ENCODE peak calls at places on chromosome 17, in nine cellular contexts. D is HCT116, R is brain microvascular endothelial cell, P is cardiac fibroblast, Y is AG09319, O is choroid plexus epithelial cell, G is left ventricle myocardium inferior, Z is BJ, V is left lung. H is an unnamed sample.
A peak's percentile ranks its signal among the peaks of the same experiment; 100 is the strongest.

GRCh38 chr17:19359151-19359550 is 3.4 kb downstream of the B9D1 start:
- DNase-seq in D (no peak), R (no peak), P (no peak), Y (no peak), O (no peak), G (no peak), Z (no peak), V (peak; percentile 25), H (no peak)

GRCh38 chr17:9472094-9472493 is 103.5 kb downstream of the STX8 start:
- DNase-seq in D (no peak), R (no peak), P (no peak), Y (no peak), O (no peak), G (no peak), Z (no peak), V (no peak), H (no peak)

GRCh38 chr17:26774291-26775218 is 519.4 kb upstream of the WSB1 start:
- DNase-seq in D (no peak), R (no peak), P (no peak), Y (no peak), O (no peak), G (no peak), Z (no peak), V (no peak), H (no peak)

GRCh38 chr17:36544049-36544319 is 735 bp upstream of the GGNBP2 start:
- DNase-seq in D (no peak), R (peak; percentile 47), P (no peak), Y (no peak), O (no peak), G (peak; percentile 35), Z (peak; percentile 5), V (peak; percentile 63), H (peak; percentile 19)

GRCh38 chr17:37220609-37220953 is 155.2 kb upstream of the C17orf78 start:
- DNase-seq in D (peak; percentile 2), R (peak; percentile 47), P (peak; percentile 50), Y (no peak), O (peak; percentile 75), G (no peak), Z (no peak), V (no peak), H (no peak)

GRCh38 chr17:67458203-67458602 is 81.1 kb downstream of the PITPNC1 start:
- DNase-seq in D (no peak), R (no peak), P (no peak), Y (no peak), O (no peak), G (no peak), Z (no peak), V (no peak), H (no peak)

GRCh38 chr17:33049781-33050414 is 58.3 kb downstream of the SPACA3 start:
- DNase-seq in D (peak; percentile 31), R (peak; percentile 44), P (peak; percentile 58), Y (peak; percentile 15), O (peak; percentile 69), G (no peak), Z (no peak), V (no peak), H (no peak)

GRCh38 chr17:44387773-44388172 is 1.7 kb downstream of the ITGA2B start:
- DNase-seq in D (no peak), R (no peak), P (no peak), Y (no peak), O (no peak), G (no peak), Z (no peak), V (no peak), H (no peak)

GRCh38 chr17:62740066-62740465 is 68.0 kb downstream of the MARCHF10 start:
- DNase-seq in D (no peak), R (peak; percentile 9), P (no peak), Y (no peak), O (peak; percentile 85), G (no peak), Z (peak; percentile 41), V (no peak), H (no peak)

GRCh38 chr17:42101513-42102292 is 3.4 kb upstream of the ZNF385C start:
- DNase-seq in D (peak; percentile 61), R (peak; percentile 71), P (peak; percentile 79), Y (no peak), O (peak; percentile 77), G (peak; percentile 74), Z (no peak), V (peak; percentile 64), H (no peak)

GRCh38 chr17:19021622-19022083 is 17.1 kb upstream of the FAM83G start:
- DNase-seq in D (no peak), R (no peak), P (no peak), Y (no peak), O (no peak), G (no peak), Z (no peak), V (no peak), H (no peak)

GRCh38 chr17:18904482-18904881 is 46.6 kb downstream of the PRPSAP2 start:
- DNase-seq in D (no peak), R (no peak), P (no peak), Y (no peak), O (no peak), G (no peak), Z (no peak), V (no peak), H (no peak)

GRCh38 chr17:81064746-81065475 is 30.0 kb downstream of the BAIAP2 start:
- DNase-seq in D (no peak), R (peak; percentile 61), P (peak; percentile 77), Y (peak; percentile 27), O (peak; percentile 59), G (no peak), Z (no peak), V (peak; percentile 61), H (peak; percentile 99)

GRCh38 chr17:66393038-66393437 is 90.6 kb downstream of the PRKCA start:
- DNase-seq in D (no peak), R (no peak), P (no peak), Y (no peak), O (no peak), G (no peak), Z (no peak), V (no peak), H (no peak)

GRCh38 chr17:80297996-80298560 is 37.4 kb downstream of the RNF213 start:
- DNase-seq in D (no peak), R (no peak), P (no peak), Y (no peak), O (no peak), G (peak; percentile 7), Z (no peak), V (no peak), H (no peak)

GRCh38 chr17:27295945-27296344 is 2.0 kb downstream of the WSB1 start:
- DNase-seq in D (no peak), R (no peak), P (peak; percentile 26), Y (no peak), O (peak; percentile 51), G (no peak), Z (no peak), V (no peak), H (no peak)

GRCh38 chr17:9138161-9138717 is 116.9 kb downstream of the NTN1 start:
- DNase-seq in D (no peak), R (no peak), P (no peak), Y (no peak), O (no peak), G (peak; percentile 70), Z (no peak), V (no peak), H (no peak)

GRCh38 chr17:31738067-31738466 is 121.0 kb downstream of the COPRS start:
- DNase-seq in D (no peak), R (no peak), P (no peak), Y (no peak), O (no peak), G (no peak), Z (no peak), V (no peak), H (no peak)
- TF ChIP-seq CTCF in D (peak; percentile 36), R (no peak), P (no peak), Y (no peak), O (no peak), G (peak; percentile 22), Z (no peak), V (no peak), H (no peak)

DNA sequence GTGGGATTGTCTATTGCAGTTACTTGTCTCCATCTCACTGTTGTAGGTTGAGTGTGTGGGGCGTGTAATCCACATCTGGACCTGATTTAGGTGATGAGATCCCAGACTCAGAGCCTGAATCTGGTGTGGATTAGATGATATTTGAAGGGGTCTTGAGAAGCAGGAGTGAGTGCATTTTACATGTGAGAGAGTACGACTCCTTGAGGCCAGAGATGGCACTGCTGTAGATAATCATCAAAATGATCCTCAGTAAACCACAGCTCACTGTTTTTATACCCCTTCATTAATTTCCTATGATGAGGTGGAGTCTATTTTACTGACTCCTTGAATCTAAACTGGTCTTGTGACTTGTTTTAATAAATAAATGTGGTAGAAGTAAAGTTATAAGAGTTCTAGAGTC is 732.5 kb downstream of the KCNJ2 start:
- DNase-seq in D (no peak), R (no peak), P (no peak), Y (no peak), O (no peak), G (no peak), Z (no peak), V (no peak), H (no peak)
- TF ChIP-seq CTCF in D (peak; percentile 42), R (no peak), P (no peak), Y (peak; percentile 14), O (no peak), G (no peak), Z (no peak), V (no peak), H (no peak)

DNA sequence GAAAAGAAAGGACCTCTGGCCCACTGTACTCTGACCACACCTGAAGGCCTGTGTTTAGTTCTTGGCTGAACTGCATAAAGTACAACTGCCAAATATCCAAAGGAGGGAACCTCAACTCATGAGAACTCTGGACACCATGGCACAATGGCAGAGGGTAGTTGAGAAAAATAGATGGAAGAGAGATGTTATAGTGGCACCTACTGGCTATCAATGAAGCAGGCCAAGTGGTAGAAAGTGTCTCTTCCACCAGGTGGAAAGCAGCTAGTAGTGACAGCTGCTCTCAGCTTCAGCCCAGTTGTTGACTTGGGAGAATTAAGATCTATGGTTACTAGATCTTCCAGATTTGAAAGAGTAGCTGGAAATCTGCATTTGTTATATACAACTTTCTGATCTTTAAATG is 3.2 kb downstream of the MED31 start:
- DNase-seq in D (no peak), R (no peak), P (peak; percentile 11), Y (no peak), O (peak; percentile 47), G (no peak), Z (no peak), V (no peak), H (no peak)
- TF ChIP-seq CTCF in D (peak; percentile 62), R (peak; percentile 53), P (peak; percentile 15), Y (no peak), O (peak; percentile 53), G (no peak), Z (peak; percentile 21), V (no peak), H (no peak)

GRCh38 chr17:1908699-1909309 is 79.0 kb downstream of the RPA1 start:
- DNase-seq in D (peak; percentile 50), R (peak; percentile 65), P (peak; percentile 85), Y (peak; percentile 54), O (peak; percentile 86), G (peak; percentile 27), Z (peak; percentile 14), V (peak; percentile 36), H (no peak)
- TF ChIP-seq CTCF in D (peak; percentile 73), R (peak; percentile 83), P (peak; percentile 79), Y (peak; percentile 83), O (peak; percentile 87), G (peak; percentile 82), Z (peak; percentile 79), V (peak; percentile 66), H (peak; percentile 78)

GRCh38 chr17:76527430-76528111 is 9.9 kb downstream of the CYGB start:
- DNase-seq in D (no peak), R (peak; percentile 63), P (peak; percentile 96), Y (no peak), O (peak; percentile 82), G (peak; percentile 73), Z (no peak), V (peak; percentile 59), H (no peak)
- TF ChIP-seq CTCF in D (peak; percentile 11), R (peak; percentile 47), P (peak; percentile 40), Y (no peak), O (peak; percentile 28), G (peak; percentile 48), Z (peak; percentile 21), V (no peak), H (peak; percentile 12)

H was measured in retinal pigment epithelial cell.